ENCODE peak calls at places on chromosomes 13 and 19, in six cellular contexts. One of them, this sample, is unnamed.

GRCh38 chr19:49689133-49690072 is at the start of gene ADM5:
- DNase-seq in cardiac muscle cell: peak; percentile 34
- DNase-seq in naive thymus-derived CD4-positive, alpha-beta T cell: peak; percentile 40
- DNase-seq in sigmoid colon: no peak
- DNase-seq in neural progenitor cell: peak; percentile 56
- DNase-seq in mesendoderm: peak; percentile 66
- DNase-seq in this sample: no peak

GRCh38 chr13:50969691-50970090 is 60.1 kb downstream of the RNASEH2B start:
- DNase-seq in cardiac muscle cell: peak; percentile 49
- DNase-seq in mesendoderm: peak; percentile 87
- DNase-seq in neural progenitor cell: peak; percentile 51
- DNase-seq in naive thymus-derived CD4-positive, alpha-beta T cell: no peak
- DNase-seq in sigmoid colon: no peak
- DNase-seq in this sample: peak; percentile 7

GRCh38 chr13:101845501-101846012 is 393.1 kb downstream of the ITGBL1 start:
- DNase-seq in sigmoid colon: no peak
- DNase-seq in mesendoderm: peak; percentile 94
- DNase-seq in neural progenitor cell: peak; percentile 29
- DNase-seq in cardiac muscle cell: no peak
- DNase-seq in naive thymus-derived CD4-positive, alpha-beta T cell: no peak
- DNase-seq in this sample: peak; percentile 2

GRCh38 chr19:3266792-3267469 is 42.5 kb downstream of the CELF5 start:
- DNase-seq in cardiac muscle cell: no peak
- DNase-seq in sigmoid colon: no peak
- DNase-seq in neural progenitor cell: no peak
- DNase-seq in naive thymus-derived CD4-positive, alpha-beta T cell: no peak
- DNase-seq in mesendoderm: no peak
- DNase-seq in this sample: no peak

GRCh38 chr19:5308471-5309437 is 31.9 kb downstream of the PTPRS start:
- DNase-seq in cardiac muscle cell: no peak
- DNase-seq in naive thymus-derived CD4-positive, alpha-beta T cell: no peak
- DNase-seq in sigmoid colon: peak; percentile 96
- DNase-seq in neural progenitor cell: no peak
- DNase-seq in mesendoderm: peak; percentile 51
- DNase-seq in this sample: peak; percentile 93

GRCh38 chr19:29804493-29804892 is 7.3 kb upstream of the CCNE1 start:
- DNase-seq in mesendoderm: no peak
- DNase-seq in sigmoid colon: no peak
- DNase-seq in neural progenitor cell: no peak
- DNase-seq in cardiac muscle cell: no peak
- DNase-seq in naive thymus-derived CD4-positive, alpha-beta T cell: no peak
- DNase-seq in this sample: no peak

GRCh38 chr13:43397110-43397509 is 373.7 kb downstream of the DNAJC15 start:
- DNase-seq in naive thymus-derived CD4-positive, alpha-beta T cell: no peak
- DNase-seq in mesendoderm: no peak
- DNase-seq in sigmoid colon: no peak
- DNase-seq in neural progenitor cell: no peak
- DNase-seq in cardiac muscle cell: no peak
- DNase-seq in this sample: no peak

GRCh38 chr13:94342436-94343242 is 136.8 kb downstream of the DCT start:
- DNase-seq in neural progenitor cell: no peak
- DNase-seq in cardiac muscle cell: no peak
- DNase-seq in mesendoderm: no peak
- DNase-seq in sigmoid colon: no peak
- DNase-seq in naive thymus-derived CD4-positive, alpha-beta T cell: no peak
- DNase-seq in this sample: peak; percentile 61

GRCh38 chr19:53432088-53432661 is 391 bp downstream of the ZNF761 start:
- DNase-seq in neural progenitor cell: peak; percentile 54
- DNase-seq in sigmoid colon: peak; percentile 76
- DNase-seq in cardiac muscle cell: peak; percentile 37
- DNase-seq in mesendoderm: peak; percentile 34
- DNase-seq in naive thymus-derived CD4-positive, alpha-beta T cell: no peak
- DNase-seq in this sample: peak; percentile 26

DNA sequence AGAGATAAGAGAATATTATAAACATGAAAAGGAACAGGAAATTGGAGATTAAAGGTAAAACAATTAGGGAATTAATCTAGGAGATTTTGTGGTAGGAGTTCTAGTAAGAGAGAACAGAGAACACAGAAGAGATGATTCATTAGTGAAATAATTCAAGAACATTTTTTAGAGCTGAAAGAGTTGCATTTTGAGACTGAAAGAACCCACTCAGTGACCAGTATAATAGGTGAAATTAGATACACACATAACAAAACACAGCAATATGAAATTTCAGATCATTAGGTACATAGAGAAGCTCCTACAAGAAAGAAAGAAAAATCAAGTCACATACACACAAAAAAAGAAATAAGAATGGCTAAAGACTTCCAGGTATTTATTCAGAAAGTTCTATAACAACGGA is 144.0 kb downstream of the CYSLTR2 start:
- DNase-seq in mesendoderm: no peak
- DNase-seq in cardiac muscle cell: no peak
- DNase-seq in neural progenitor cell: no peak
- DNase-seq in sigmoid colon: no peak
- DNase-seq in naive thymus-derived CD4-positive, alpha-beta T cell: no peak
- DNase-seq in this sample: no peak
- H3K27ac ChIP-seq in mesendoderm: no peak overlapping the region
- H3K27ac ChIP-seq in cardiac muscle cell: no peak overlapping the region
- H3K27ac ChIP-seq in neural progenitor cell: no peak overlapping the region
- H3K27ac ChIP-seq in sigmoid colon: no peak overlapping the region
- H3K27ac ChIP-seq in naive thymus-derived CD4-positive, alpha-beta T cell: no peak overlapping the region
- H3K27ac ChIP-seq in this sample: no peak overlapping the region

GRCh38 chr13:25872871-25873607 is 178.8 kb downstream of the SHISA2 start:
- DNase-seq in sigmoid colon: no peak
- DNase-seq in cardiac muscle cell: peak; percentile 72
- DNase-seq in mesendoderm: no peak
- DNase-seq in neural progenitor cell: no peak
- DNase-seq in naive thymus-derived CD4-positive, alpha-beta T cell: no peak
- DNase-seq in this sample: no peak

GRCh38 chr13:25874064-25874737 is 177.6 kb downstream of the SHISA2 start:
- DNase-seq in neural progenitor cell: no peak
- DNase-seq in cardiac muscle cell: no peak
- DNase-seq in naive thymus-derived CD4-positive, alpha-beta T cell: no peak
- DNase-seq in sigmoid colon: no peak
- DNase-seq in mesendoderm: peak; percentile 8
- DNase-seq in this sample: no peak

GRCh38 chr13:25876256-25876655 is 175.6 kb downstream of the SHISA2 start:
- DNase-seq in sigmoid colon: no peak
- DNase-seq in naive thymus-derived CD4-positive, alpha-beta T cell: no peak
- DNase-seq in neural progenitor cell: no peak
- DNase-seq in cardiac muscle cell: no peak
- DNase-seq in mesendoderm: no peak
- DNase-seq in this sample: peak; percentile 72

GRCh38 chr13:25871389-25872125 is 180.3 kb downstream of the SHISA2 start:
- DNase-seq in mesendoderm: no peak
- DNase-seq in cardiac muscle cell: no peak
- DNase-seq in sigmoid colon: no peak
- DNase-seq in neural progenitor cell: no peak
- DNase-seq in naive thymus-derived CD4-positive, alpha-beta T cell: no peak
- DNase-seq in this sample: no peak

GRCh38 chr13:25874907-25875306 is 176.9 kb downstream of the SHISA2 start:
- DNase-seq in neural progenitor cell: no peak
- DNase-seq in sigmoid colon: no peak
- DNase-seq in mesendoderm: peak; percentile 7
- DNase-seq in naive thymus-derived CD4-positive, alpha-beta T cell: peak; percentile 79
- DNase-seq in cardiac muscle cell: no peak
- DNase-seq in this sample: no peak
- H3K4me1 ChIP-seq in neural progenitor cell: peaks cover 44% of the 10 kb centered on the region
- H3K4me1 ChIP-seq in sigmoid colon: no peaks in the 10 kb centered on the region
- H3K4me1 ChIP-seq in mesendoderm: no peaks in the 10 kb centered on the region
- H3K4me1 ChIP-seq in naive thymus-derived CD4-positive, alpha-beta T cell: peaks cover 15% of the 10 kb centered on the region
- H3K4me1 ChIP-seq in cardiac muscle cell: peaks cover 10% of the 10 kb centered on the region
- H3K4me1 ChIP-seq in this sample: peaks cover 24% of the 10 kb centered on the region

DNA sequence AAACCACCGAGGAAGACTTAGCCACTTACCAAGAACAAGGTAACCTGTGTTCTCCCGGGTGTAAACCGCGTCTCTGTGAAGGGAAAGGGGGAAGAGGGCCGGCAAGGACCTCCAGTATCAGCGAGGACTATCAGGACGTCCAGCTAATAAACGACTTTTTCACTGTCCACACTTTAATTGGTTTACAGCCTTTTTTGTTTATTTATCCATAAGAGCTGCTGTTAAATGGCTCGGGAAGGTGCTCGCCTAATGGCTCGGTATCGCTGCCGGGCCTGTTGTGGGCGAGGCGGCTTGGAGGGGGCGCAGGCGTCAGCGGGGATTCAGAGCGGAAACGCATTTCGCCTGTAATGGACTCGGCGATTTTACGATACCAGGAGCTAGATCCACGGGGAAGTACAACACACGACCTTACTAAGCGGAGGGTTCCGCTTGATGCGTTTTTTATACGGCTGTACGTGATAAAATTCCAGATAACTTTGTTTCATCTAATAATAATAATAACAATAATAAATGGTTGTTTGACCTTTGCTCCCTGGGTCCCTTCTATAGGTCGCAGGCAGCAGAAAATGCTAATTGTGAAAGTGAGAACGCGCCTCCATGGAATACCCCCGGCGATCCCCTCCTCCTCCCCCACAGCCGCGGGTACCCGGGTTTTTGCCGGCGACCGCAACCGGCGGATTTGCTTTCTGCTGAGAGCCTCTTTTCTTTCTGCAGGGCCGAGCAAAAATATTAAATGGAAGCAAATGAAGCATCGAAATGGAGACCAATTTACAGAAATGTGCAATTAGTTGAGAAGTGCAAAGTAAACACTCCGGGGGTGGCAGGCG is 2.5 kb upstream of the PDX1 start:
- DNase-seq in cardiac muscle cell: no peak
- DNase-seq in sigmoid colon: no peak
- DNase-seq in mesendoderm: no peak
- DNase-seq in naive thymus-derived CD4-positive, alpha-beta T cell: no peak
- DNase-seq in neural progenitor cell: peak; percentile 52
- DNase-seq in this sample: no peak
- H3K27ac ChIP-seq in cardiac muscle cell: no peak overlapping the region
- H3K27ac ChIP-seq in sigmoid colon: no peak overlapping the region
- H3K27ac ChIP-seq in mesendoderm: no peak overlapping the region
- H3K27ac ChIP-seq in naive thymus-derived CD4-positive, alpha-beta T cell: no peak overlapping the region
- H3K27ac ChIP-seq in neural progenitor cell: no peak overlapping the region
- H3K27ac ChIP-seq in this sample: no peak overlapping the region

DNA sequence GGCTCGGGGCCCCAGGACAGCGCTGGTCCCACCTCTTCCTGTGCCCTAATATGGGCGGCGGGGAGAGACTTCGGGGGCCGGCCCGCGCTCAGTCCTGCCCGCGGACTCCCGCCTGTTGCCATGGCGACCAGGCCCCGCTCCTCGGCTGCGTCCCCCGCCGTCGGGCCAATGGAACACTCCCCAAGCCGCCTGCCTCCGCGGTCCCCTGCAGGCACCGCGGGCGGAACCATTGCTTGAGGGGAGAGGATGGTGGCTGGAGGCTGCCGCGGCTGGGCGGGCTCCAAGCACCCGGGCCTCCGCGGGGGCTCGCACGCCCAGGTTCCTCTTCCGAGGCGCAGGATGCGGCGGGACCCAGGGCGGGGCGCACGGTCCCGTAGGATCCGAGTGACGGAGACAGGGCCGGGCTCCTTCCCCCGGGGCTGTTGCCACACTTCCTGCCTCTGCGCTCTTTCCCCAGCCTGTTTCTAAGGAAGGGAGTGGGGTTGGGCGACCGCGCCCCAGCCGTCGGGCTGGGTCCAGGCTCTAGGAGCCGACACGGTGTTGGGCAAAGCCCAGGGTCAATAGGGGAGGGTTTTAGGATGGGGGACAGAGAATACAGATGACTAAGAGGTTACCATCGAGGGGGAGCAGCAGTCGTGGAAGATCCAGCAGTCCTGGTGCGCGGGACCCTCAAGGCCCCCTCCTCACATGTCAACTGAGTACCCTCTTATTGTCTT is 1.2 kb upstream of the JUNB start:
- DNase-seq in neural progenitor cell: peak; percentile 99
- DNase-seq in naive thymus-derived CD4-positive, alpha-beta T cell: peak; percentile 86
- DNase-seq in mesendoderm: peak; percentile 98
- DNase-seq in cardiac muscle cell: peak; percentile 97
- DNase-seq in sigmoid colon: peak; percentile 99
- DNase-seq in this sample: peak; percentile 99
- H3K4me1 ChIP-seq in neural progenitor cell: peaks cover 30% of the 10 kb centered on the region
- H3K4me1 ChIP-seq in naive thymus-derived CD4-positive, alpha-beta T cell: peaks cover 42% of the 10 kb centered on the region
- H3K4me1 ChIP-seq in mesendoderm: peaks cover 17% of the 10 kb centered on the region
- H3K4me1 ChIP-seq in cardiac muscle cell: peaks cover 26% of the 10 kb centered on the region
- H3K4me1 ChIP-seq in sigmoid colon: peaks cover 58% of the 10 kb centered on the region
- H3K4me1 ChIP-seq in this sample: peaks cover 34% of the 10 kb centered on the region

DNA sequence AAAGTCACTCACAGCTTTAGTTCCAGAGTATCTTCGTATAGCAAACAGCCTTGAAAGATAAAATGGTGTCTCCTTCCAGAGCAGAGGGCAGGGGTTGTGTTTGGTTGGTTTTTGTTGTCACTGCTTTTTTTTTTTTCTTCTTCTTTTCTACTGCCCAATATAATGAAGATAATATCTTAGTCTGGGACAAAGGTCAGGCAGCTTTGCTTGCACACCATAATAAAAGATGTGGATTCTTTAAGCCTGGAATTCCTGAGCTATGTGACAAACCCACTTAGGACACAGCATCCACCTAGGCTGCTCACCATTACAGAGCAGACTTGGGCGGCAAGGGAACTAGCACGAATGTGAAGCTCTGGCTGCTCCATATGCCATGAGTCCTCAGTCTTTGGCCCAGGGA is 165.6 kb upstream of the MIR17HG start:
- DNase-seq in cardiac muscle cell: no peak
- DNase-seq in neural progenitor cell: no peak
- DNase-seq in mesendoderm: no peak
- DNase-seq in naive thymus-derived CD4-positive, alpha-beta T cell: no peak
- DNase-seq in sigmoid colon: no peak
- DNase-seq in this sample: no peak
- H3K27ac ChIP-seq in cardiac muscle cell: no peak overlapping the region
- H3K27ac ChIP-seq in neural progenitor cell: no peak overlapping the region
- H3K27ac ChIP-seq in mesendoderm: no peak overlapping the region
- H3K27ac ChIP-seq in naive thymus-derived CD4-positive, alpha-beta T cell: no peak overlapping the region
- H3K27ac ChIP-seq in sigmoid colon: no peak overlapping the region
- H3K27ac ChIP-seq in this sample: no peak overlapping the region

GRCh38 chr19:13072206-13072898 is 30.3 kb downstream of the LYL1 start:
- DNase-seq in naive thymus-derived CD4-positive, alpha-beta T cell: no peak
- DNase-seq in neural progenitor cell: no peak
- DNase-seq in sigmoid colon: no peak
- DNase-seq in mesendoderm: no peak
- DNase-seq in cardiac muscle cell: no peak
- DNase-seq in this sample: no peak
- H3K4me1 ChIP-seq in naive thymus-derived CD4-positive, alpha-beta T cell: no peaks in the 10 kb centered on the region
- H3K4me1 ChIP-seq in neural progenitor cell: peaks cover 21% of the 10 kb centered on the region
- H3K4me1 ChIP-seq in sigmoid colon: peaks cover 81% of the 10 kb centered on the region
- H3K4me1 ChIP-seq in mesendoderm: peaks cover 1% of the 10 kb centered on the region
- H3K4me1 ChIP-seq in cardiac muscle cell: peaks cover 2% of the 10 kb centered on the region
- H3K4me1 ChIP-seq in this sample: peaks cover 33% of the 10 kb centered on the region

DNA sequence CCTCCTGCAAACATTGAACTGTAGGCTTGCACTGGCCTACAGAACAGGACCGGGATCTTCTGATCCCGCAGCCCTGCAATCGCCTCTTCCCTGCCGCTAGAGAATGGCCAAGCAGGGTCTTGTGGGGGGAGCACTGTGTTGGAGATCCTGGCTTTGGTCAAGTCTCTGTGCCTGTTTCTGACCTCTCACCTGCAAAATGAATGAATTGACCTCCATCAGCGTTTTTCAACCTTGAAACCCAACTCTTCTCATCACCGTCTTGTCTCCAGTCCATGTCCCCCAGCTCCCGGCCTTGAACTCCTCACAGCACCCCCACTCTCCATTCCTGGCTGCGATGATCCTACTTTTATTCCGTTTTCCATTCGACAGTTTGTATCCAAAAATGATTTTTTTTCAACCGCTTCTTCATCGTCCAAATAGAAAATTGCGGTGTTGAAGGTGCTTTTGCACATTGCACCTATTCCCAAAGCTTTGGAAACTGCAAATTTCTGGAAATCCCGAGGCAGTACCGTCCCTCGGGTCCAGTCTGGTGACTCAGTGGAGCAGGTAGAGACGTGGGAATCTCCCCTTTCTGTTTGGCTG is 2.0 kb downstream of the MYO9B start:
- DNase-seq in neural progenitor cell: no peak
- DNase-seq in mesendoderm: no peak
- DNase-seq in cardiac muscle cell: no peak
- DNase-seq in sigmoid colon: no peak
- DNase-seq in naive thymus-derived CD4-positive, alpha-beta T cell: no peak
- DNase-seq in this sample: no peak
- H3K27ac ChIP-seq in neural progenitor cell: no peak overlapping the region
- H3K27ac ChIP-seq in mesendoderm: no peak overlapping the region
- H3K27ac ChIP-seq in cardiac muscle cell: no peak overlapping the region
- H3K27ac ChIP-seq in sigmoid colon: peak overlapping the region; percentile 87
- H3K27ac ChIP-seq in naive thymus-derived CD4-positive, alpha-beta T cell: no peak overlapping the region
- H3K27ac ChIP-seq in this sample: no peak overlapping the region